ENCODE peak calls at places on chromosomes 12 and 14, in nine cellular contexts. G, Q, H, C, A, B, T, F and Y are unnamed samples.

GRCh38 chr12:10052111-10052913 is 21.8 kb downstream of the CLEC9A start:
- DNase-seq in G (no peak), Q (no peak), H (no peak), C (no peak), A (no peak), B (no peak), T (no peak), F (no peak), Y (no peak)

GRCh38 chr12:56766535-56766934 is 3.4 kb downstream of the HSD17B6 start:
- DNase-seq in G (no peak), Q (no peak), H (no peak), C (no peak), A (no peak), B (no peak), T (no peak), F (no peak), Y (no peak)

GRCh38 chr14:66624319-66624937 is 116.5 kb downstream of the GPHN start:
- DNase-seq in G (peak), Q (peak), H (peak), C (peak), A (no peak), B (peak), T (no peak), F (peak), Y (peak)

GRCh38 chr14:77026166-77026929 is 2.2 kb downstream of the IRF2BPL start:
- DNase-seq in G (no peak), Q (peak), H (peak), C (peak), A (no peak), B (no peak), T (no peak), F (peak), Y (peak)

GRCh38 chr12:96364092-96364700 is 36.0 kb downstream of the CDK17 start:
- DNase-seq in G (no peak), Q (no peak), H (no peak), C (no peak), A (no peak), B (no peak), T (no peak), F (no peak), Y (no peak)

GRCh38 chr12:104630230-104630670 is 173.5 kb downstream of the CHST11 start:
- DNase-seq in G (no peak), Q (no peak), H (no peak), C (no peak), A (no peak), B (no peak), T (no peak), F (no peak), Y (no peak)

GRCh38 chr12:13005649-13006048 is 5.6 kb upstream of the HEBP1 start:
- DNase-seq in G (no peak), Q (no peak), H (no peak), C (no peak), A (no peak), B (no peak), T (no peak), F (peak), Y (no peak)

GRCh38 chr14:45364565-45364964 is 111.6 kb upstream of the MIS18BP1 start:
- DNase-seq in G (no peak), Q (no peak), H (no peak), C (no peak), A (no peak), B (no peak), T (no peak), F (no peak), Y (no peak)

GRCh38 chr12:58310828-58311273 is 369.5 kb downstream of the ATP23 start:
- DNase-seq in G (no peak), Q (peak), H (peak), C (no peak), A (no peak), B (peak), T (peak), F (no peak), Y (peak)

GRCh38 chr14:93095742-93096510 is 19.8 kb downstream of the ITPK1 start:
- DNase-seq in G (no peak), Q (no peak), H (no peak), C (no peak), A (no peak), B (no peak), T (no peak), F (no peak), Y (no peak)

GRCh38 chr12:44573723-44574122 is 302.4 kb downstream of the NELL2 start:
- DNase-seq in G (no peak), Q (no peak), H (no peak), C (no peak), A (no peak), B (no peak), T (no peak), F (no peak), Y (no peak)

GRCh38 chr12:70043490-70044138 is 199.6 kb upstream of the CNOT2 start:
- DNase-seq in G (no peak), Q (peak), H (no peak), C (no peak), A (no peak), B (no peak), T (no peak), F (no peak), Y (no peak)

GRCh38 chr12:102220736-102221135 is 23.1 kb upstream of the PMCH start:
- DNase-seq in G (no peak), Q (no peak), H (no peak), C (no peak), A (no peak), B (no peak), T (no peak), F (no peak), Y (no peak)

GRCh38 chr12:50192241-50192640 is 25.1 kb upstream of the CERS5 start:
- DNase-seq in G (no peak), Q (no peak), H (no peak), C (no peak), A (no peak), B (no peak), T (no peak), F (no peak), Y (no peak)

GRCh38 chr12:5259523-5259922 is 172.4 kb upstream of the NTF3 start:
- DNase-seq in G (no peak), Q (no peak), H (no peak), C (no peak), A (no peak), B (no peak), T (peak), F (no peak), Y (peak)

GRCh38 chr14:73714656-73715081 is 485 bp upstream of the PNMA1 start:
- DNase-seq in G (no peak), Q (peak), H (no peak), C (peak), A (no peak), B (no peak), T (no peak), F (no peak), Y (peak)

GRCh38 chr14:75323571-75323970 is 44.9 kb downstream of the FOS start:
- DNase-seq in G (no peak), Q (no peak), H (peak), C (no peak), A (no peak), B (no peak), T (no peak), F (no peak), Y (peak)

GRCh38 chr12:71216725-71217579 is 59.2 kb upstream of the TSPAN8 start:
- DNase-seq in G (peak), Q (peak), H (peak), C (peak), A (no peak), B (no peak), T (no peak), F (peak), Y (peak)

GRCh38 chr14:33848009-33848408 is 102.9 kb downstream of the EGLN3 start:
- DNase-seq in G (no peak), Q (no peak), H (no peak), C (no peak), A (no peak), B (no peak), T (no peak), F (no peak), Y (no peak)

GRCh38 chr12:103547929-103548328 is 39.1 kb upstream of the STAB2 start:
- DNase-seq in G (no peak), Q (no peak), H (no peak), C (no peak), A (no peak), B (no peak), T (no peak), F (no peak), Y (no peak)

GRCh38 chr12:88273450-88273849 is 131.3 kb downstream of the TMTC3 start:
- DNase-seq in G (no peak), Q (no peak), H (no peak), C (no peak), A (no peak), B (no peak), T (no peak), F (no peak), Y (no peak)

GRCh38 chr12:127455347-127456265 is 811.4 kb upstream of the TMEM132C start:
- DNase-seq in G (no peak), Q (no peak), H (no peak), C (peak), A (no peak), B (no peak), T (no peak), F (no peak), Y (peak)

GRCh38 chr14:89184952-89185351 is 232.1 kb downstream of the FOXN3 start:
- DNase-seq in G (no peak), Q (no peak), H (no peak), C (no peak), A (no peak), B (no peak), T (no peak), F (no peak), Y (no peak)

GRCh38 chr14:88492272-88493089 is 62.3 kb downstream of the PTPN21 start:
- DNase-seq in G (peak), Q (peak), H (peak), C (peak), A (peak), B (peak), T (peak), F (peak), Y (peak)

GRCh38 chr14:103593577-103593976 is 30.8 kb downstream of the COA8 start:
- DNase-seq in G (no peak), Q (no peak), H (no peak), C (no peak), A (no peak), B (no peak), T (no peak), F (no peak), Y (no peak)

GRCh38 chr12:112007945-112008344 is 5.0 kb downstream of the TMEM116 start:
- DNase-seq in G (no peak), Q (no peak), H (no peak), C (no peak), A (no peak), B (no peak), T (no peak), F (no peak), Y (no peak)

GRCh38 chr12:103599274-103599673 is 12.2 kb downstream of the STAB2 start:
- DNase-seq in G (no peak), Q (no peak), H (no peak), C (no peak), A (no peak), B (no peak), T (no peak), F (no peak), Y (no peak)

GRCh38 chr12:72272731-72273498 is 745 bp downstream of the TRHDE start:
- DNase-seq in G (no peak), Q (peak), H (no peak), C (peak), A (no peak), B (no peak), T (no peak), F (peak), Y (no peak)

GRCh38 chr12:32196250-32197198 is 89.9 kb downstream of the BICD1 start:
- DNase-seq in G (no peak), Q (no peak), H (no peak), C (no peak), A (no peak), B (no peak), T (no peak), F (no peak), Y (no peak)
- TF ChIP-seq CTCF in G (no peak), Q (no peak), H (no peak), C (no peak), A (no peak), B (no peak), T (no peak), F (no peak), Y (no peak)

GRCh38 chr12:114690267-114691135 is 6.5 kb upstream of the TBX3 start:
- DNase-seq in G (no peak), Q (no peak), H (no peak), C (peak), A (no peak), B (no peak), T (no peak), F (no peak), Y (peak)

GRCh38 chr12:114691196-114691595 is 7.2 kb upstream of the TBX3 start:
- DNase-seq in G (no peak), Q (no peak), H (no peak), C (peak), A (no peak), B (no peak), T (no peak), F (no peak), Y (no peak)

GRCh38 chr12:114693532-114693931 is 9.6 kb upstream of the TBX3 start:
- DNase-seq in G (no peak), Q (no peak), H (no peak), C (no peak), A (no peak), B (no peak), T (no peak), F (no peak), Y (no peak)

GRCh38 chr12:114692558-114693531 is 8.9 kb upstream of the TBX3 start:
- DNase-seq in G (no peak), Q (no peak), H (no peak), C (peak), A (no peak), B (no peak), T (no peak), F (no peak), Y (no peak)

DNA sequence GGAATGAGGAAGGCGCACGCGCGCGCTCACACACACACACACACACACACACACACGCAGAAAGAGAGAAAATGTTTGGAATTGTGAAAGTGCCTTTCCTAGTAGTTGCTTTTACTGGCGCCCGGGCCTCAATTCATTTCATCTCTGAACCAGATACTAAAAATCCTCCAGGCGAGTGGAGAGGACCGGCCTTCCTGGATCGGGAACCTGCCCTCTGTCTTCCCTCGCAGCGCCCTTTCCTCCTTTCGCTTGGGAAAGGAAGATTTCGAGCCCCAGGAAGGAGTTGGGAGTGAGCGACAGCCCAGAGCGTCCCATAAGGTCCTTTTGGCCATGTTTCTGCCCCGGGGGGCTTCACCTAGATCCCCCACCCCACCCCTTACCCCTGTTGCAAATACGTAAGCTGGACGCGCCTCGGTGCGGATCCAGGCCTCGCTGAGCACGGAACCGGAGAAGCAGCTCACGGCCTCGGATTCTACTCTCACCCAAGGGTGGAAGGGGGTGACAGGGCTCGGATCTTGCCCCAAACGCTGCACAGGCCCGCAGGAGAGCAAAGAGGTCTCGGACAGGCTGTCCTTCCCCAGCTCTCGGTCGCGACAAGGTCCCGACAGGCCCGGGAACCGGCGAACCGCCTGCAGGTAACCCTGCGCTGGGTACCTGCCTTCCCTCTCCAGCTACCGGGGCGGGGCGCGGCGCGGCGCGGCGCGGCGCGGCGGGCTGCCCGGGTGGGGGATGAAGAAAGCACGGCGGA is 8.0 kb upstream of the TBX3 start:
- DNase-seq in G (no peak), Q (no peak), H (no peak), C (peak), A (no peak), B (no peak), T (no peak), F (no peak), Y (no peak)
- H3K4me3 ChIP-seq in G (peak), Q (peak), H (peak), C (no peak), A (no peak), B (peak), T (peak), F (no peak), Y (peak)

DNA sequence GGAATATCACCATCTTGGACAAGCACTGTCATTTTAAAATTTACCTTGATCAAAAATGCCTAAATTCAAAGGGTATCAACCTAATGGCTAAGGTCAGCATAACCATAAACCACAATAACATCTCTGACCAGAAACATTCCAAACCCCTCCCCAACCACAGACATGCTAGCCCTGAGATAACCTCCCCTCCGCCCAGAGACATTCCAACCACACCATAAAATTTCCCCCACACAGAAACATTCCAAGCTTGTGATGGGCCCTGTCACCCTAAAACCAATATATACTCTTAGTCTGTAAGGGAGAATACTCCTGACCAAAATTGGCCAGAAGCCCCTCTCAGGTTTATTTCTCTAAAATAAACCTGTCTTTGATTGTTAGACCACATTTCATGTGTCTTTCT is 17.7 kb downstream of the EPYC start:
- DNase-seq in G (peak), Q (peak), H (no peak), C (no peak), A (no peak), B (no peak), T (no peak), F (no peak), Y (no peak)
- TF ChIP-seq CTCF in G (no peak), Q (no peak), H (no peak), C (no peak), A (no peak), B (no peak), T (no peak), F (no peak), Y (no peak)

GRCh38 chr12:51590347-51591019 is 550 bp upstream of the SCN8A start:
- DNase-seq in G (peak), Q (peak), H (peak), C (peak), A (peak), B (peak), T (no peak), F (peak), Y (peak)
- H3K4me3 ChIP-seq in G (peak), Q (peak), H (no peak), C (peak), A (peak), B (peak), T (peak), F (no peak), Y (peak)

GRCh38 chr14:52131640-52132320 is 62.9 kb upstream of the NID2 start:
- DNase-seq in G (peak), Q (peak), H (peak), C (peak), A (no peak), B (peak), T (peak), F (peak), Y (peak)
- TF ChIP-seq CTCF in G (peak), Q (peak), H (peak), C (peak), A (no peak), B (peak), T (peak), F (peak), Y (peak)

GRCh38 chr12:38907171-38907923 is 2.0 kb upstream of the CPNE8 start:
- DNase-seq in G (no peak), Q (no peak), H (no peak), C (no peak), A (no peak), B (no peak), T (no peak), F (no peak), Y (no peak)

GRCh38 chr12:38906482-38907170 is 1.2 kb upstream of the CPNE8 start:
- DNase-seq in G (peak), Q (peak), H (peak), C (peak), A (peak), B (no peak), T (peak), F (peak), Y (peak)

GRCh38 chr12:38905480-38906351 is at the start of gene CPNE8:
- DNase-seq in G (peak), Q (peak), H (peak), C (peak), A (no peak), B (no peak), T (no peak), F (peak), Y (peak)

GRCh38 chr12:38904932-38905479 is 385 bp downstream of the CPNE8 start:
- DNase-seq in G (peak), Q (peak), H (peak), C (peak), A (peak), B (no peak), T (peak), F (peak), Y (peak)

DNA sequence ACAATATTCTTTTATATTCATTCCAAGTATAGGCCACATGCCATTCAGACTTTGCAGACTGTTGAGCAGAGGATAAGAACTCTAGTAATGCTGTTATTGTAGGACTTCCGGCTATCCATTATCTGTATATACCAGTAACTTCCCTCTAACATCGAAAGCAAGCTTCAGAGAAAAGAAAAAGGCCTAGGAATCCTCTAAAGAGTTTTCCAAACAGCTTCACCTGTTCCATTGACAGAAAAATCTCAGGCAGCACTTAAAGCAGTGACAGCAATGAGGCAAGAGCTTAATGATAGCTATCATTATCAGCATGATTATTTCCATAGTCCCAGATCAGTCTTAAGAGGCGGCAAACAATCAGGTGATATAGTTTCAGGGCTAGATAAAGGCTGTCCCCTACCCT is 1.8 kb downstream of the CPNE8 start:
- DNase-seq in G (no peak), Q (no peak), H (no peak), C (no peak), A (no peak), B (no peak), T (no peak), F (no peak), Y (no peak)
- H3K4me3 ChIP-seq in G (no peak), Q (no peak), H (no peak), C (no peak), A (no peak), B (no peak), T (no peak), F (no peak), Y (no peak)